ENCODE peak calls at places on chromosomes 6 and 20, in nine cellular contexts. D, Z, G, T, O, B, R, E and Q are unnamed samples.
A peak's percentile ranks its signal among the peaks of the same experiment; 100 is the strongest.

GRCh38 chr20:63121749-63122405 is 94.1 kb downstream of the YTHDF1 start:
- DNase-seq in Z (no peak), D (no peak), E (no peak), G (peak; percentile 17), R (no peak), B (no peak), O (no peak), T (no peak), Q (no peak)

GRCh38 chr20:21514553-21515251 is 838 bp upstream of the NKX2-2 start:
- DNase-seq in E (no peak), R (no peak), B (no peak), D (no peak), G (peak; percentile 93), T (no peak), O (no peak), Z (no peak), Q (no peak)

GRCh38 chr6:44042261-44043035 is 84.8 kb downstream of the MRPL14 start:
- DNase-seq in T (no peak), G (no peak), B (no peak), O (no peak), Z (no peak), R (no peak), E (no peak), D (no peak), Q (no peak)

GRCh38 chr6:146578054-146578453 is 20.7 kb upstream of the ADGB start:
- DNase-seq in D (peak; percentile 25), Z (no peak), R (no peak), O (no peak), E (no peak), B (no peak), T (no peak), G (no peak), Q (peak; percentile 7)

GRCh38 chr6:105397987-105398386 is 4.9 kb downstream of the PREP start:
- DNase-seq in B (no peak), R (no peak), E (no peak), D (no peak), G (no peak), O (no peak), T (no peak), Z (no peak), Q (no peak)

GRCh38 chr6:88179692-88180091 is 13.5 kb upstream of the CNR1 start:
- DNase-seq in Z (no peak), B (no peak), D (no peak), E (no peak), O (no peak), T (peak; percentile 2), R (no peak), G (peak; percentile 40), Q (no peak)

GRCh38 chr6:89985744-89986493 is 91.7 kb downstream of the GJA10 start:
- DNase-seq in D (peak; percentile 75), G (no peak), B (no peak), Z (no peak), E (peak; percentile 19), T (no peak), O (no peak), R (no peak), Q (peak; percentile 98)

GRCh38 chr6:24428615-24429014 is 25.9 kb downstream of the MRS2 start:
- DNase-seq in R (no peak), O (no peak), G (no peak), T (no peak), B (no peak), Z (no peak), E (peak; percentile 4), D (peak; percentile 35), Q (no peak)

GRCh38 chr20:40864470-40864869 is 164.2 kb upstream of the TOP1 start:
- DNase-seq in B (no peak), D (no peak), T (no peak), O (no peak), G (no peak), Z (no peak), R (no peak), E (no peak), Q (no peak)

GRCh38 chr6:158718431-158719126 is 68.7 kb downstream of the SYTL3 start:
- DNase-seq in G (peak; percentile 91), Z (no peak), R (no peak), B (no peak), E (peak; percentile 20), D (peak; percentile 21), O (no peak), T (peak; percentile 50), Q (no peak)

GRCh38 chr6:11042750-11043551 is 1.2 kb downstream of the ELOVL2 start:
- DNase-seq in T (no peak), O (no peak), B (no peak), E (peak; percentile 7), R (peak; percentile 52), D (peak; percentile 32), Z (peak; percentile 13), G (no peak), Q (peak; percentile 26)

GRCh38 chr6:30600576-30600975 is 16.5 kb downstream of the PPP1R10 start:
- DNase-seq in E (no peak), Z (no peak), G (no peak), T (no peak), B (no peak), O (no peak), R (no peak), D (no peak), Q (no peak)

GRCh38 chr6:68776382-68776781 is 141.3 kb downstream of the ADGRB3 start:
- DNase-seq in E (no peak), D (no peak), R (no peak), O (no peak), Z (peak; percentile 60), G (no peak), B (no peak), T (peak; percentile 13), Q (no peak)

GRCh38 chr6:38937839-38938613 is 110.6 kb upstream of the GLP1R start:
- DNase-seq in Z (no peak), R (no peak), E (no peak), B (no peak), G (no peak), D (no peak), T (no peak), O (no peak), Q (no peak)

GRCh38 chr20:23270427-23270911 is 80.1 kb upstream of the NXT1 start:
- DNase-seq in E (peak; percentile 75), D (peak; percentile 33), T (no peak), O (peak; percentile 50), B (no peak), G (no peak), Z (no peak), R (no peak), Q (peak; percentile 50)

GRCh38 chr6:15518878-15519277 is 143.9 kb downstream of the DTNBP1 start:
- DNase-seq in O (no peak), Z (no peak), B (no peak), G (no peak), E (no peak), T (no peak), D (no peak), R (no peak), Q (no peak)

GRCh38 chr6:40325791-40326190 is 261.4 kb downstream of the LRFN2 start:
- DNase-seq in G (no peak), B (no peak), T (no peak), R (no peak), O (no peak), E (no peak), D (no peak), Z (no peak), Q (no peak)

GRCh38 chr6:56292505-56293181 is 45.3 kb upstream of the COL21A1 start:
- DNase-seq in E (peak; percentile 86), O (no peak), B (no peak), G (peak; percentile 52), R (peak; percentile 26), Z (peak; percentile 49), T (peak; percentile 56), D (peak; percentile 48), Q (peak; percentile 69)

GRCh38 chr6:53056273-53056672 is 8.9 kb upstream of the FBXO9 start:
- DNase-seq in R (no peak), Z (no peak), G (no peak), B (no peak), D (no peak), T (peak; percentile 9), E (no peak), O (no peak), Q (no peak)

GRCh38 chr6:142485256-142485655 is 183.4 kb downstream of the ADGRG6 start:
- DNase-seq in T (no peak), B (no peak), O (no peak), D (peak; percentile 62), Z (no peak), E (peak; percentile 4), R (no peak), G (no peak), Q (no peak)

GRCh38 chr20:32526125-32526524 is 59.0 kb downstream of the NOL4L start:
- DNase-seq in O (no peak), Z (no peak), G (no peak), E (no peak), T (no peak), B (no peak), R (no peak), D (no peak), Q (no peak)

GRCh38 chr6:10381133-10381829 is 33.6 kb downstream of the TFAP2A start:
- DNase-seq in R (no peak), O (no peak), Z (no peak), T (peak; percentile 8), B (no peak), E (no peak), G (peak; percentile 76), D (no peak), Q (no peak)

GRCh38 chr6:106446287-106446885 is 85.9 kb downstream of the CRYBG1 start:
- DNase-seq in D (no peak), E (peak; percentile 51), G (no peak), T (no peak), R (peak; percentile 42), B (no peak), Z (no peak), O (no peak), Q (peak; percentile 10)

GRCh38 chr6:111789593-111789992 is 83.7 kb downstream of the FYN start:
- DNase-seq in E (peak; percentile 88), B (no peak), G (no peak), D (no peak), T (no peak), O (no peak), Z (no peak), R (no peak), Q (no peak)

GRCh38 chr6:111631930-111632460 is 26.3 kb upstream of the TRAF3IP2 start:
- DNase-seq in B (no peak), O (no peak), Z (no peak), D (no peak), T (no peak), R (no peak), G (peak; percentile 66), E (no peak), Q (peak; percentile 16)

GRCh38 chr6:158911746-158912158 is 88.2 kb downstream of the RSPH3 start:
- DNase-seq in R (no peak), G (no peak), Z (no peak), E (no peak), O (no peak), T (peak; percentile 18), D (no peak), B (no peak), Q (no peak)

GRCh38 chr6:167842457-167842856 is 15.7 kb downstream of the AFDN start:
- DNase-seq in O (no peak), E (no peak), R (no peak), D (no peak), Z (no peak), T (no peak), G (no peak), B (no peak), Q (no peak)

GRCh38 chr6:156778615-156779205 is 1.5 kb downstream of the ARID1B start:
- DNase-seq in G (peak; percentile 54), Z (peak; percentile 72), B (peak; percentile 32), R (no peak), T (peak; percentile 51), O (no peak), E (peak; percentile 37), D (peak; percentile 56), Q (peak; percentile 50)

GRCh38 chr20:63134201-63134612 is 81.7 kb downstream of the YTHDF1 start:
- DNase-seq in G (peak; percentile 68), O (no peak), R (no peak), Z (no peak), T (no peak), B (no peak), E (no peak), D (no peak), Q (no peak)